ENCODE peak calls at places on chromosomes 11 and 22, in seven cellular contexts. U, H, T, R, L, I and Y are unnamed samples.
A peak's percentile ranks its signal among the peaks of the same experiment; 100 is the strongest.

GRCh38 chr11:102177974-102178631 is 67.9 kb downstream of the YAP1 start:
- DNase-seq in H (no peak), U (no peak), I (no peak), L (peak; percentile 78), R (no peak), T (no peak), Y (no peak)

GRCh38 chr11:34214961-34215805 is 109.8 kb downstream of the NAT10 start:
- DNase-seq in H (no peak), L (peak; percentile 58), U (no peak), T (peak; percentile 72), I (no peak), R (no peak), Y (no peak)

GRCh38 chr22:33438273-33438672 is 380.1 kb upstream of the SYN3 start:
- DNase-seq in U (no peak), L (peak; percentile 93), H (no peak), I (no peak), R (no peak), T (no peak), Y (peak; percentile 77)

GRCh38 chr22:46972256-46972655 is 209.8 kb downstream of the TBC1D22A start:
- DNase-seq in I (no peak), T (no peak), R (no peak), L (no peak), U (no peak), H (no peak), Y (no peak)

GRCh38 chr11:6498544-6498943 is 1.5 kb downstream of the DNHD1 start:
- DNase-seq in R (no peak), T (no peak), U (no peak), H (no peak), I (no peak), L (no peak), Y (no peak)

GRCh38 chr11:78364128-78364751 is 53.4 kb downstream of the GAB2 start:
- DNase-seq in I (no peak), R (no peak), L (no peak), U (no peak), T (no peak), H (no peak), Y (no peak)

GRCh38 chr11:10488581-10489443 is 33.7 kb downstream of the AMPD3 start:
- DNase-seq in L (no peak), I (no peak), H (peak; percentile 2), T (no peak), R (no peak), U (no peak), Y (no peak)

GRCh38 chr11:75508051-75508561 is 17.6 kb downstream of the GDPD5 start:
- DNase-seq in I (no peak), U (no peak), T (no peak), L (no peak), H (peak; percentile 87), R (peak; percentile 54), Y (no peak)

GRCh38 chr11:39965701-39966100 is 1493.8 kb downstream of the LRRC4C start:
- DNase-seq in I (no peak), U (no peak), H (no peak), R (no peak), T (no peak), L (no peak), Y (no peak)

GRCh38 chr22:37457093-37457893 is 28.9 kb downstream of the MFNG start:
- DNase-seq in U (no peak), R (peak; percentile 64), T (peak; percentile 92), L (peak; percentile 51), H (peak; percentile 76), I (peak; percentile 25), Y (no peak)

GRCh38 chr22:43553451-43554258 is 141.8 kb downstream of the MPPED1 start:
- DNase-seq in L (no peak), H (no peak), R (no peak), I (no peak), U (no peak), T (no peak), Y (no peak)

GRCh38 chr22:27480487-27480886 is 321.1 kb downstream of the MN1 start:
- DNase-seq in L (no peak), I (no peak), T (no peak), R (no peak), U (no peak), H (no peak), Y (no peak)

GRCh38 chr11:413120-414081 is 1.4 kb downstream of the SIGIRR start:
- DNase-seq in H (no peak), T (no peak), R (no peak), L (no peak), I (no peak), U (peak; percentile 7), Y (no peak)

GRCh38 chr11:102666331-102666957 is 39.1 kb downstream of the MMP27 start:
- DNase-seq in T (no peak), L (peak; percentile 44), H (peak; percentile 37), R (no peak), U (no peak), I (no peak), Y (no peak)

GRCh38 chr22:45164217-45165123 is 745 bp downstream of the NUP50 start:
- DNase-seq in H (peak; percentile 20), I (no peak), R (peak; percentile 21), T (peak; percentile 25), U (no peak), L (no peak), Y (no peak)

GRCh38 chr11:90705661-90706060 is 482.8 kb upstream of the CHORDC1 start:
- DNase-seq in I (no peak), H (no peak), T (no peak), L (no peak), R (no peak), U (no peak), Y (no peak)

GRCh38 chr22:20581503-20582170 is 74.2 kb downstream of the MED15 start:
- DNase-seq in R (no peak), T (no peak), I (no peak), L (no peak), H (no peak), U (no peak), Y (no peak)

GRCh38 chr11:46210133-46210636 is 67.3 kb upstream of the CREB3L1 start:
- DNase-seq in H (no peak), U (no peak), R (no peak), T (no peak), I (no peak), L (peak; percentile 43), Y (no peak)

GRCh38 chr22:38072322-38073149 is 11.4 kb downstream of the SLC16A8 start:
- DNase-seq in T (no peak), R (no peak), H (no peak), I (no peak), L (no peak), U (no peak), Y (no peak)

GRCh38 chr11:111949519-111950426 is 12.6 kb downstream of the DIXDC1 start:
- DNase-seq in U (no peak), H (no peak), R (no peak), I (no peak), T (no peak), L (no peak), Y (no peak)

GRCh38 chr22:42614312-42615091 is at the start of gene POLDIP3:
- DNase-seq in L (peak; percentile 97), R (peak; percentile 99), U (peak; percentile 90), H (peak; percentile 99), I (peak; percentile 91), T (peak; percentile 98), Y (peak; percentile 89)

GRCh38 chr11:65648997-65649491 is 11.1 kb downstream of the SIPA1 start:
- DNase-seq in H (no peak), L (no peak), T (no peak), R (no peak), U (no peak), I (no peak), Y (no peak)

GRCh38 chr11:65468874-65469333 is 29.9 kb upstream of the MALAT1 start:
- DNase-seq in U (no peak), R (peak; percentile 30), I (peak; percentile 69), T (no peak), L (no peak), H (peak; percentile 58), Y (no peak)